ENCODE peak calls at places on chromosome 10, in four cellular contexts. N, D, C and G are unnamed samples.

GRCh38 chr10:12784646-12785045 is 216.9 kb downstream of the CCDC3 start:
- DNase-seq in N (no peak), D (no peak), C (no peak), G (no peak)

GRCh38 chr10:128180843-128181242 is 54.6 kb upstream of the MKI67 start:
- DNase-seq in C (no peak), D (no peak), N (no peak), G (no peak)

GRCh38 chr10:130761032-130761575 is 550.4 kb downstream of the TCERG1L start:
- DNase-seq in N (no peak), D (no peak), C (no peak), G (peak; percentile 21)

GRCh38 chr10:121205625-121206024 is 354.5 kb downstream of the WDR11 start:
- DNase-seq in C (no peak), N (no peak), D (no peak), G (no peak)

GRCh38 chr10:5198386-5198785 is 1.7 kb downstream of the AKR1C4 start:
- DNase-seq in D (no peak), C (no peak), N (no peak), G (no peak)

GRCh38 chr10:91579351-91579985 is 53.4 kb downstream of the PPP1R3C start:
- DNase-seq in N (no peak), C (no peak), D (no peak), G (no peak)

GRCh38 chr10:31927597-31928530 is 767 bp downstream of the ARHGAP12 start:
- DNase-seq in N (peak; percentile 69), C (peak; percentile 70), D (no peak), G (peak; percentile 84)

GRCh38 chr10:5547934-5548660 is 23.3 kb downstream of the CALML3 start:
- DNase-seq in N (peak; percentile 55), D (no peak), C (peak; percentile 17), G (no peak)

GRCh38 chr10:133214468-133215410 is 15.3 kb upstream of the UTF1 start:
- DNase-seq in C (peak; percentile 28), N (no peak), D (no peak), G (no peak)

GRCh38 chr10:48289652-48290238 is 15.2 kb upstream of the FRMPD2 start:
- DNase-seq in C (no peak), N (peak; percentile 64), D (peak; percentile 60), G (peak; percentile 54)

GRCh38 chr10:24503627-24504320 is 219.9 kb downstream of the ARHGAP21 start:
- DNase-seq in D (peak; percentile 28), C (no peak), N (peak; percentile 33), G (no peak)

GRCh38 chr10:71479831-71480230 is 83.1 kb downstream of the CDH23 start:
- DNase-seq in C (no peak), D (no peak), N (no peak), G (no peak)

GRCh38 chr10:69774596-69774995 is 27.1 kb upstream of the COL13A1 start:
- DNase-seq in C (no peak), N (no peak), D (no peak), G (no peak)

GRCh38 chr10:79259834-79260233 is 87.4 kb upstream of the PPIF start:
- DNase-seq in D (no peak), N (no peak), C (no peak), G (no peak)

GRCh38 chr10:86733260-86733671 is 23.2 kb upstream of the BMPR1A start:
- DNase-seq in D (no peak), C (peak; percentile 58), N (no peak), G (no peak)

GRCh38 chr10:83122336-83122735 is 1017.0 kb upstream of the GHITM start:
- DNase-seq in N (no peak), C (no peak), D (no peak), G (no peak)

GRCh38 chr10:127854769-127855583 is 37.8 kb downstream of the CLRN3 start:
- DNase-seq in D (no peak), C (no peak), N (no peak), G (peak; percentile 64)

GRCh38 chr10:67697646-67698245 is 1.8 kb upstream of the CTNNA3 start:
- DNase-seq in D (peak; percentile 35), N (peak; percentile 80), C (no peak), G (no peak)

GRCh38 chr10:22652988-22653431 is 61.4 kb downstream of the PIP4K2A start:
- DNase-seq in C (no peak), D (no peak), N (no peak), G (no peak)

GRCh38 chr10:62625484-62625883 is 179.0 kb upstream of the ADO start:
- DNase-seq in D (no peak), C (no peak), N (no peak), G (no peak)

GRCh38 chr10:84762754-84763394 is 434.5 kb downstream of the CCSER2 start:
- DNase-seq in N (no peak), D (no peak), C (no peak), G (no peak)

GRCh38 chr10:50987934-50988333 is 86.4 kb upstream of the PRKG1 start:
- DNase-seq in N (no peak), C (no peak), D (no peak), G (no peak)
- H3K4me1 ChIP-seq in N (peaks cover 6% of the 10 kb centered on the region), C (peaks cover 2% of the 10 kb centered on the region), D (peaks cover 6% of the 10 kb centered on the region), G (no peaks in the 10 kb centered on the region)

GRCh38 chr10:15084502-15084922 is 4.1 kb downstream of the ACBD7 start:
- DNase-seq in C (peak; percentile 53), D (no peak), N (peak; percentile 96), G (peak; percentile 66)
- H3K4me3 ChIP-seq in C (peak overlapping the region; percentile 46), D (peak overlapping the region; percentile 41), N (peak overlapping the region; percentile 29), G (peak overlapping the region; percentile 36)

GRCh38 chr10:42479057-42479456 is 159.3 kb downstream of the ZNF33B start:
- DNase-seq in D (no peak), C (no peak), N (no peak), G (no peak)
- H3K9me3 ChIP-seq in D (no peaks in the 10 kb centered on the region), C (no peaks in the 10 kb centered on the region), N (no peaks in the 10 kb centered on the region), G (peaks cover 1% of the 10 kb centered on the region)

DNA sequence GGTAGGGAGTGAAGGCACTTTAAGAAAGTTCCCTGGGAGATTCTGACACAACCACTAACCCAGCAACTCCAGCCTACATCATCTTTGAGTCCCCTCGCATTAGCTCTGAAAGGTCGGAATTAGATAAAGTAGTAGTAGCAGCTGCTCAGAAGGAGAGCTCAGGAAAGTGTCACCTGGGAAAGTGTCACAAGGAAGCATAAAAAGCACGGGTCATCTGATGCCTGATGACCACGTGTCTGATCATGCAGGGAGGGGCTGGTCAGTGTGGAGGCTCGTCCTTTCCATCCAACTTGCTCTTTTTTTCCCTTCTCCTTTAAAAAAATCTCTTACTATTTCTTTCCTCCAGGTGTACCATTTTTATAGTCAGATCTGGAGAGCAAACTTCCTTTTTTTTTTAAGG is 47.1 kb upstream of the PDCD4 start:
- DNase-seq in D (no peak), N (no peak), C (no peak), G (no peak)
- H3K4me1 ChIP-seq in D (no peaks in the 10 kb centered on the region), N (no peaks in the 10 kb centered on the region), C (peaks cover 35% of the 10 kb centered on the region), G (peaks cover 29% of the 10 kb centered on the region)

GRCh38 chr10:113762083-113762482 is 10.6 kb downstream of the PLEKHS1 start:
- DNase-seq in N (no peak), D (no peak), C (no peak), G (no peak)
- H3K4me3 ChIP-seq in N (no peak overlapping the region), D (no peak overlapping the region), C (no peak overlapping the region), G (no peak overlapping the region)